ENCODE peak calls at places on chromosomes 7 and 10, in nine cellular contexts. A is upper lobe of right lung; U is DMS153; Q is amniotic stem cell; L is stimulated activated CD8-positive, alpha-beta memory T cell treated with anti-CD3 and anti-CD28 coated beads, Interleukin-7, amount 100 ng/mL, for 4 hours; F is NCI-H1092 treated with DMSO at 0.1 percent for 48 hours; T is tibial nerve; M is EL; X is activated naive CD8-positive, alpha-beta T cell treated with anti-CD3 and anti-CD28 coated beads for 36 hours. O is an unnamed sample.

GRCh38 chr10:23604613-23605012 is 165.7 kb downstream of the OTUD1 start:
- DNase-seq in A (no peak), U (no peak), Q (no peak), L (no peak), F (no peak), T (no peak), M (peak; percentile 1), X (no peak), O (no peak)

GRCh38 chr10:113496124-113496523 is 56.7 kb upstream of the HABP2 start:
- DNase-seq in A (no peak), U (no peak), Q (no peak), L (no peak), F (no peak), T (no peak), M (no peak), X (no peak), O (no peak)

GRCh38 chr7:76998263-76998666 is 33.9 kb downstream of the SPDYE17 start:
- DNase-seq in A (peak; percentile 10), U (no peak), Q (no peak), L (no peak), F (no peak), T (no peak), M (no peak), X (no peak), O (no peak)

GRCh38 chr7:5532520-5533335 is 109.1 kb upstream of the TNRC18 start:
- DNase-seq in A (peak; percentile 90), U (no peak), Q (no peak), L (no peak), F (no peak), T (no peak), M (no peak), X (peak; percentile 79), O (no peak)

GRCh38 chr7:43014374-43014773 is 82.2 kb downstream of the MRPL32 start:
- DNase-seq in A (no peak), U (no peak), Q (no peak), L (no peak), F (no peak), T (no peak), M (no peak), X (no peak), O (no peak)

GRCh38 chr7:96589038-96589437 is 120.6 kb downstream of the SEM1 start:
- DNase-seq in A (no peak), U (no peak), Q (no peak), L (no peak), F (no peak), T (no peak), M (no peak), X (no peak), O (no peak)

GRCh38 chr7:134814730-134815364 is 35.4 kb downstream of the CALD1 start:
- DNase-seq in A (no peak), U (no peak), Q (no peak), L (no peak), F (no peak), T (no peak), M (no peak), X (no peak), O (no peak)

GRCh38 chr7:151174246-151175046 is 7.0 kb upstream of the GBX1 start:
- DNase-seq in A (no peak), U (no peak), Q (no peak), L (no peak), F (no peak), T (no peak), M (no peak), X (peak; percentile 63), O (peak; percentile 84)

GRCh38 chr7:11830582-11831382 is 1.2 kb downstream of the THSD7A start:
- DNase-seq in A (no peak), U (peak; percentile 30), Q (no peak), L (no peak), F (peak; percentile 68), T (no peak), M (no peak), X (no peak), O (no peak)

GRCh38 chr7:1640376-1641172 is 29.5 kb upstream of the ELFN1 start:
- DNase-seq in A (no peak), U (no peak), Q (no peak), L (no peak), F (no peak), T (no peak), M (no peak), X (no peak), O (no peak)

GRCh38 chr10:44306762-44307161 is 78.1 kb downstream of the CXCL12 start:
- DNase-seq in A (no peak), U (no peak), Q (peak; percentile 12), L (no peak), F (no peak), T (no peak), M (peak; percentile 18), X (no peak), O (no peak)

GRCh38 chr10:90964781-90965462 is 44.0 kb upstream of the ANKRD1 start:
- DNase-seq in A (no peak), U (no peak), Q (no peak), L (no peak), F (no peak), T (no peak), M (peak; percentile 56), X (no peak), O (no peak)

GRCh38 chr10:129049501-129049900 is 417.5 kb upstream of the MGMT start:
- DNase-seq in A (no peak), U (no peak), Q (no peak), L (no peak), F (no peak), T (no peak), M (no peak), X (no peak), O (no peak)

GRCh38 chr10:43901302-43901701 is 252.6 kb upstream of the ZNF32 start:
- DNase-seq in A (no peak), U (no peak), Q (no peak), L (no peak), F (no peak), T (no peak), M (no peak), X (no peak), O (no peak)

GRCh38 chr10:114635101-114635500 is 23.0 kb downstream of the ABLIM1 start:
- DNase-seq in A (no peak), U (no peak), Q (no peak), L (no peak), F (no peak), T (no peak), M (no peak), X (no peak), O (no peak)

GRCh38 chr10:120229641-120230040 is 227.4 kb upstream of the PLPP4 start:
- DNase-seq in A (no peak), U (no peak), Q (no peak), L (no peak), F (no peak), T (no peak), M (no peak), X (no peak), O (no peak)

GRCh38 chr7:96285579-96285978 is 36.3 kb downstream of the SLC25A13 start:
- DNase-seq in A (no peak), U (peak; percentile 17), Q (no peak), L (peak; percentile 1), F (no peak), T (no peak), M (no peak), X (no peak), O (no peak)

GRCh38 chr10:102003541-102003940 is 52.4 kb downstream of the ARMH3 start:
- DNase-seq in A (no peak), U (no peak), Q (no peak), L (no peak), F (no peak), T (no peak), M (peak; percentile 23), X (no peak), O (no peak)

GRCh38 chr7:29840701-29841100 is 34.4 kb downstream of the WIPF3 start:
- DNase-seq in A (no peak), U (no peak), Q (no peak), L (no peak), F (no peak), T (no peak), M (no peak), X (no peak), O (no peak)

GRCh38 chr10:125629758-125630376 is 53.1 kb downstream of the TEX36 start:
- DNase-seq in A (no peak), U (peak; percentile 70), Q (no peak), L (no peak), F (peak; percentile 52), T (no peak), M (peak; percentile 34), X (no peak), O (no peak)

GRCh38 chr7:23693224-23693623 is 13.2 kb downstream of the FAM221A start:
- DNase-seq in A (no peak), U (no peak), Q (no peak), L (no peak), F (no peak), T (no peak), M (no peak), X (no peak), O (no peak)

GRCh38 chr10:92181575-92181974 is 109.3 kb downstream of the CPEB3 start:
- DNase-seq in A (no peak), U (no peak), Q (no peak), L (no peak), F (peak; percentile 4), T (no peak), M (peak; percentile 3), X (no peak), O (no peak)

GRCh38 chr10:6494452-6494839 is 85.6 kb downstream of the PRKCQ start:
- DNase-seq in A (no peak), U (no peak), Q (no peak), L (no peak), F (no peak), T (no peak), M (no peak), X (no peak), O (no peak)

GRCh38 chr10:33116293-33116697 is 158.3 kb upstream of the ITGB1 start:
- DNase-seq in A (no peak), U (no peak), Q (no peak), L (no peak), F (peak; percentile 32), T (no peak), M (peak; percentile 88), X (no peak), O (no peak)

GRCh38 chr7:77199008-77199966 is at the start of gene FGL2:
- DNase-seq in A (peak; percentile 71), U (no peak), Q (no peak), L (no peak), F (peak; percentile 36), T (peak; percentile 55), M (peak; percentile 16), X (peak; percentile 33), O (no peak)

GRCh38 chr7:36670585-36671431 is 53.5 kb downstream of the AOAH start:
- DNase-seq in A (no peak), U (peak; percentile 50), Q (peak; percentile 2), L (no peak), F (peak; percentile 74), T (no peak), M (peak; percentile 68), X (peak; percentile 62), O (peak; percentile 87)

GRCh38 chr7:158606111-158606510 is 18.5 kb upstream of the PTPRN2 start:
- DNase-seq in A (no peak), U (no peak), Q (no peak), L (no peak), F (no peak), T (no peak), M (no peak), X (no peak), O (no peak)

GRCh38 chr10:26242752-26243151 is 26.2 kb downstream of the GAD2 start:
- DNase-seq in A (no peak), U (no peak), Q (no peak), L (no peak), F (peak; percentile 91), T (no peak), M (no peak), X (no peak), O (no peak)

GRCh38 chr10:52568309-52568708 is 204.3 kb downstream of the MBL2 start:
- DNase-seq in A (no peak), U (no peak), Q (no peak), L (no peak), F (no peak), T (no peak), M (no peak), X (no peak), O (no peak)

O was measured in osteocyte.